ENCODE peak calls at places on chromosomes 3 and 15, in five cellular contexts. One of them, this sample, is unnamed.

GRCh38 chr15:77546050-77546501 is 86.6 kb downstream of the LINGO1 start:
- DNase-seq in GM12892: no peak
- DNase-seq in K562: peak
- DNase-seq in GM12878: no peak
- DNase-seq in stomach: peak
- DNase-seq in this sample: no peak

GRCh38 chr3:124075758-124076157 is 83.8 kb upstream of the ROPN1 start:
- DNase-seq in GM12892: no peak
- DNase-seq in K562: no peak
- DNase-seq in GM12878: no peak
- DNase-seq in stomach: no peak
- DNase-seq in this sample: no peak

GRCh38 chr15:23403550-23403949 is 43.5 kb downstream of the GOLGA6L2 start:
- DNase-seq in GM12892: no peak
- DNase-seq in K562: no peak
- DNase-seq in GM12878: no peak
- DNase-seq in stomach: no peak
- DNase-seq in this sample: no peak

GRCh38 chr3:43926073-43926472 is 235.3 kb downstream of the ABHD5 start:
- DNase-seq in GM12892: no peak
- DNase-seq in K562: no peak
- DNase-seq in GM12878: no peak
- DNase-seq in stomach: no peak
- DNase-seq in this sample: no peak

GRCh38 chr3:3799173-3800075 is at the start of gene LRRN1:
- DNase-seq in GM12892: peak
- DNase-seq in K562: no peak
- DNase-seq in GM12878: no peak
- DNase-seq in stomach: peak
- DNase-seq in this sample: no peak

GRCh38 chr3:114227076-114227475 is 10.3 kb downstream of the ZNF80 start:
- DNase-seq in GM12892: no peak
- DNase-seq in K562: no peak
- DNase-seq in GM12878: no peak
- DNase-seq in stomach: no peak
- DNase-seq in this sample: no peak

GRCh38 chr3:112519424-112520001 is 20.2 kb upstream of the BTLA start:
- DNase-seq in GM12892: no peak
- DNase-seq in K562: peak
- DNase-seq in GM12878: peak
- DNase-seq in stomach: no peak
- DNase-seq in this sample: no peak

GRCh38 chr15:96336643-96337353 is 6.3 kb downstream of the NR2F2 start:
- DNase-seq in GM12892: no peak
- DNase-seq in K562: no peak
- DNase-seq in GM12878: no peak
- DNase-seq in stomach: no peak
- DNase-seq in this sample: no peak

GRCh38 chr3:106068795-106069194 is 200.0 kb upstream of the CBLB start:
- DNase-seq in GM12892: no peak
- DNase-seq in K562: no peak
- DNase-seq in GM12878: no peak
- DNase-seq in stomach: no peak
- DNase-seq in this sample: no peak

GRCh38 chr3:73546961-73547360 is 77.8 kb downstream of the PDZRN3 start:
- DNase-seq in GM12892: no peak
- DNase-seq in K562: no peak
- DNase-seq in GM12878: no peak
- DNase-seq in stomach: no peak
- DNase-seq in this sample: no peak
- TF ChIP-seq POLR2AphosphoS5 in GM12892: no peak
- TF ChIP-seq POLR2AphosphoS5 in K562: no peak
- TF ChIP-seq POLR2AphosphoS5 in GM12878: no peak
- TF ChIP-seq POLR2AphosphoS5 in stomach: peak
- TF ChIP-seq POLR2AphosphoS5 in this sample: no peak

GRCh38 chr3:100893590-100893989 is 99.6 kb downstream of the ABI3BP start:
- DNase-seq in GM12892: no peak
- DNase-seq in K562: no peak
- DNase-seq in GM12878: no peak
- DNase-seq in stomach: no peak
- DNase-seq in this sample: no peak
- TF ChIP-seq POLR2AphosphoS5 in GM12892: no peak
- TF ChIP-seq POLR2AphosphoS5 in K562: no peak
- TF ChIP-seq POLR2AphosphoS5 in GM12878: no peak
- TF ChIP-seq POLR2AphosphoS5 in stomach: no peak
- TF ChIP-seq POLR2AphosphoS5 in this sample: no peak

DNA sequence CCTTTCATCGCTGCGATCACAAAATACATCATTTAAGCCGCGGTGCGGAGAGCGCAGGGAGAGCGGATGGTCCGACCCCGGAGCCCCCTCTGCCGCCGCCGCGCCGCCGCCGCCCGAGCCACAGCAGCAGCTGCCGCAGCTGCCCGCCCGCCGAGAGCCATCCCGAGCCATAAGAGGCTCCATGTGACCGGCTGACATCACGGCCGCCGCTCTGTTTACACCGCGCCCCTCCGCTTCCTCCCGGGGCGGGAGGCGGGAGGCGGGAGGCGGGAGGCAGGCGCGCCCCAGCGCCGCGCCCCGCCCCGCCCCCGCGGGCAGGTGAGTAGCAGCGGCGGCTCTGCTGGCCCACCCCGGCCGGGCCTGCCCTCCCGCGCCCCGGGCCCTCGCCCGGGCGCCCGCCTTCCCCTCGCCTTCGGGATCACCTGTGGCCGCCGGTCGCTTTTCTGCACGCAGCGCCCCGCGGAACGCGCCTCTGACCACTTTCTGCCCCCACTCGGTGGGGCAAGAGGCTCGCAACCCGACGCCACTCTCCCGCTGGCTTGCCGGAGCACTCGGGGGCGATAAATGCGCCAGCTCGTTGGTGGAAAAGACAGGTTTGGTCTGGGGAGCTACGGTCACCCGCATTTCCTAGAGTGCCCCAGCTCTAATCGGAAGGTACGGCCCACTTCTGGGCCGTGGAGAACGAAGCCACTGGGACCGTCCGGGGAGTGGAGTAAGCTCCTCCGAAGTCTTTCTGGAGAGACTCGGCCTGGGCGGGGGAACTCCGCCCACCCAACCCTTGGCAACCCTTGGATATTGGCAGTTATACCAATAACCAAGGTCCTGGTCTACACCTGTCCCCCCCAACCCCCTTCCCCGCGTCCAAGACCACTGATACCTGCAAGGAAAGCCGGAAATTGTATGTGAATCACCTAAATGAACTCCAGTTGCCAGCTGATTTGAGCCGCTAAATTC is 113.7 kb upstream of the ICE2 start:
- DNase-seq in GM12892: peak
- DNase-seq in K562: peak
- DNase-seq in GM12878: no peak
- DNase-seq in stomach: peak
- DNase-seq in this sample: peak
- TF ChIP-seq POLR2AphosphoS5 in GM12892: no peak
- TF ChIP-seq POLR2AphosphoS5 in K562: no peak
- TF ChIP-seq POLR2AphosphoS5 in GM12878: peak
- TF ChIP-seq POLR2AphosphoS5 in stomach: peak
- TF ChIP-seq POLR2AphosphoS5 in this sample: no peak

GRCh38 chr3:101518421-101518871 is 5.4 kb upstream of the SENP7 start:
- DNase-seq in GM12892: peak
- DNase-seq in K562: no peak
- DNase-seq in GM12878: peak
- DNase-seq in stomach: no peak
- DNase-seq in this sample: no peak
- TF ChIP-seq POLR2AphosphoS5 in GM12892: peak
- TF ChIP-seq POLR2AphosphoS5 in K562: no peak
- TF ChIP-seq POLR2AphosphoS5 in GM12878: peak
- TF ChIP-seq POLR2AphosphoS5 in stomach: no peak
- TF ChIP-seq POLR2AphosphoS5 in this sample: no peak